ENCODE peak calls at places on chromosomes 3 and 15, in four cellular contexts. F is kidney epithelial cell, P is foreskin fibroblast, H is Caco-2. C is an unnamed sample.
A peak's percentile ranks its signal among the peaks of the same experiment; 100 is the strongest.

GRCh38 chr3:148227534-148227933 is 470.2 kb upstream of the AGTR1 start:
- DNase-seq in F (no peak), P (peak; percentile 26), H (no peak), C (no peak)

GRCh38 chr3:27511724-27512422 is 27.7 kb upstream of the SLC4A7 start:
- DNase-seq in F (no peak), P (no peak), H (no peak), C (no peak)

GRCh38 chr3:102525624-102526023 is 90.8 kb downstream of the ZPLD1 start:
- DNase-seq in F (no peak), P (no peak), H (no peak), C (no peak)

GRCh38 chr3:187705164-187705563 is 2.8 kb upstream of the RTP2 start:
- DNase-seq in F (no peak), P (peak; percentile 32), H (no peak), C (no peak)

GRCh38 chr15:29183071-29183831 is 86.4 kb downstream of the NSMCE3 start:
- DNase-seq in F (no peak), P (peak; percentile 6), H (no peak), C (no peak)

GRCh38 chr3:189325454-189325853 is 153.7 kb downstream of the TPRG1 start:
- DNase-seq in F (no peak), P (no peak), H (no peak), C (no peak)

GRCh38 chr15:43207024-43207423 is 13.8 kb downstream of the EPB42 start:
- DNase-seq in F (no peak), P (no peak), H (no peak), C (no peak)

GRCh38 chr3:197555281-197556261 is at the start of gene BDH1:
- DNase-seq in F (no peak), P (peak; percentile 66), H (peak; percentile 74), C (no peak)

GRCh38 chr3:117322866-117323265 is 613.3 kb downstream of the TUSC7 start:
- DNase-seq in F (no peak), P (peak; percentile 32), H (peak; percentile 17), C (peak; percentile 3)

GRCh38 chr3:135041586-135041985 is 246.5 kb downstream of the EPHB1 start:
- DNase-seq in F (no peak), P (no peak), H (no peak), C (no peak)

GRCh38 chr3:72458365-72458764 is 389.9 kb downstream of the SHQ1 start:
- DNase-seq in F (no peak), P (no peak), H (peak; percentile 64), C (no peak)

GRCh38 chr3:61674595-61674994 is 113.2 kb downstream of the PTPRG start:
- DNase-seq in F (no peak), P (no peak), H (no peak), C (no peak)

GRCh38 chr3:12479919-12480425 is 4.3 kb upstream of the TSEN2 start:
- DNase-seq in F (no peak), P (peak; percentile 76), H (peak; percentile 60), C (no peak)

GRCh38 chr15:81381725-81382124 is 7.7 kb upstream of the TMC3 start:
- DNase-seq in F (no peak), P (no peak), H (no peak), C (no peak)

GRCh38 chr3:113064183-113064582 is 73.4 kb downstream of the GTPBP8 start:
- DNase-seq in F (no peak), P (no peak), H (no peak), C (no peak)

GRCh38 chr3:43028678-43029490 is 49.8 kb downstream of the GASK1A start:
- DNase-seq in F (no peak), P (peak; percentile 6), H (peak; percentile 18), C (no peak)

DNA sequence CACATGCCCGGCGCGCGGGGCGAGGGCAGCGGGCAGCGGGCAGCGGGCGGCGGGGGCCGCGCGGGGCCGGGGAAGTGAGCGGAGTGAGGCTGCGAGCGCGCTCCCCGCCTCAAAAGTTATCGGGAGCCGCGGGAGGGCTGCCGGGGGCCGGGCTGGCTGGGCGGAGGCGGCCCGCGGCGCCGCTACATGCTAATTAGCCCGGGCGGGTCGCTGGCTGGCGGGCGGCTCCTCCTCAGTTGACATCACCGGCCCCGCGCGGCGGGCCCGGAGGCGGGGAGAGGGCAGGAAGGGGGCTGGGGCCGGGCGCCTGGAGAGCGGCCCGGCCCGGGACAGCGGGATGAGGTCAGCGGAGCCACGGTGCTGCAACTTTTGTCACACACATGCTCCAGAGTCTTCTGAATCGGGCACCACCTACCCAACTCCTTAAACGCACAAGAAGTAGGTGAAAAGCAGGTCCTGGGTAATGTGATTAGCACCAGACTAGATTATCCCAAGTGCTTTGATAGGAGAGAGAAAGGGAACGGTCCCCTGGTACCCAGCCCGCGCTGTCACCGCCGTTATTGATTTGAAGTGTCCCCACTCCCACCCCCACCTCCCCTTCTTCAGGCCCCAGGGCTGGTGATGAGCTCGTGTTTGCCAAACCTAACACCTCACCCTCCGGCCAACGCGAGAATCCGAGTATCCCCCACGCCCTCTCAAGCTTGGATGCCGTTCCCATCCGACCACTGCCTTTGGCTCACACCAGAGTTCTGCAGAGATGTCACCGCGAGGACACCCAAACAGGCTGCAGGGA is at the start of gene HEG1:
- DNase-seq in F (no peak), P (peak; percentile 93), H (peak; percentile 90), C (no peak)
- TF ChIP-seq CTCF in F (no peak), P (no peak), H (no peak), C (no peak)

GRCh38 chr3:118401887-118402286 is 632.8 kb downstream of the IGSF11 start:
- DNase-seq in F (no peak), P (no peak), H (no peak), C (no peak)

GRCh38 chr3:118400086-118400485 is 634.6 kb downstream of the IGSF11 start:
- DNase-seq in F (no peak), P (no peak), H (no peak), C (no peak)

GRCh38 chr3:118402971-118403370 is 631.7 kb downstream of the IGSF11 start:
- DNase-seq in F (no peak), P (no peak), H (no peak), C (no peak)

GRCh38 chr3:118400886-118401285 is 633.8 kb downstream of the IGSF11 start:
- DNase-seq in F (no peak), P (no peak), H (no peak), C (no peak)
- H3K4me3 ChIP-seq in F (no peak overlapping the region), P (no peak overlapping the region), H (no peak overlapping the region), C (no peak overlapping the region)

DNA sequence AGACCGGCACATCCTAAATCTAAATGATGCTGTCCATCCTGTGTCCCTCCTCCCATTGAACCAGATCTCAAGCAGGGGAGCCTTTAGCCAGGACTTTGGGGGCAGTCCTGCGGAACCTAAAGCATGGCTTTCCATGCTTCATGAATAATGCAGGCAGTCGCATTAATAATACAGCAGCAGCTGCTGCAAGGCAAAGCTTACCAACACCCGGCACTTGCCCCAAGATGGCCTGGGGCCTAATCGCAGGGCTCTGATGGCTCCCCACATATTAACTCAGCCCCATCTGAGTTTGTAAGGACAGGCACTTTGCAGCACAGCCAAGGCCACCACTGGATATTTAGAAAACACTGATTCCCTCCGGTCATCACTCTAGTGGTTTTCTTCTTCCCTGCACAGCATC is 114.4 kb downstream of the NTRK3 start:
- DNase-seq in F (no peak), P (no peak), H (no peak), C (no peak)
- TF ChIP-seq CTCF in F (no peak), P (no peak), H (no peak), C (no peak)

GRCh38 chr3:149541091-149541491 is 66.6 kb downstream of the TM4SF4 start:
- DNase-seq in F (no peak), P (peak; percentile 58), H (no peak), C (no peak)
- H3K4me3 ChIP-seq in F (peak overlapping the region; percentile 45), P (no peak overlapping the region), H (no peak overlapping the region), C (no peak overlapping the region)

DNA sequence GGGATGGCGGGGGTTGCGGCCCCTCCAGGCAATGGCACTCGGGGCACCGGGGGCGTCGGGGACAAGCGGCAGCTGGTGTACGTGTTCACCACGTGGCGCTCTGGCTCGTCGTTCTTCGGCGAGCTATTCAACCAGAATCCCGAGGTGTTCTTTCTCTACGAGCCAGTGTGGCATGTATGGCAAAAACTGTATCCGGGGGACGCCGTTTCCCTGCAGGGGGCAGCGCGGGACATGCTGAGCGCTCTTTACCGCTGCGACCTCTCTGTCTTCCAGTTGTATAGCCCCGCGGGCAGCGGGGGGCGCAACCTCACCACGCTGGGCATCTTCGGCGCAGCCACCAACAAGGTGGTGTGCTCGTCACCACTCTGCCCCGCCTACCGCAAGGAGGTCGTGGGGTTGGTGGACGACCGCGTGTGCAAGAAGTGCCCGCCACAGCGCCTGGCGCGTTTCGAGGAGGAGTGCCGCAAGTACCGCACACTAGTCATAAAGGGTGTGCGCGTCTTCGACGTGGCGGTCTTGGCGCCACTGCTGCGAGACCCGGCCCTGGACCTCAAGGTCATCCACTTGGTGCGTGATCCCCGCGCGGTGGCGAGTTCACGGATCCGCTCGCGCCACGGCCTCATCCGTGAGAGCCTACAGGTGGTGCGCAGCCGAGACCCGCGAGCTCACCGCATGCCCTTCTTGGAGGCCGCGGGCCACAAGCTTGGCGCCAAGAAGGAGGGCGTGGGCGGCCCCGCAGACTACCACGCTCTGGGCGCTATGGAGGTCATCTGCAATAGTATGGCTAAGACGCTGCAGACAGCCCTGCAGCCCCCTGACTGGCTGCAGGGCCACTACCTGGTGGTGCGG is 1.9 kb downstream of the CHST2 start:
- DNase-seq in F (no peak), P (peak; percentile 94), H (no peak), C (peak; percentile 20)
- TF ChIP-seq CTCF in F (peak; percentile 72), P (peak; percentile 84), H (no peak), C (peak; percentile 74)

GRCh38 chr3:138079901-138080300 is 35.5 kb downstream of the DZIP1L start:
- DNase-seq in F (no peak), P (no peak), H (no peak), C (no peak)

GRCh38 chr3:138082992-138083386 is 32.4 kb downstream of the DZIP1L start:
- DNase-seq in F (no peak), P (peak; percentile 44), H (no peak), C (no peak)

GRCh38 chr3:138081371-138082084 is 33.9 kb downstream of the DZIP1L start:
- DNase-seq in F (no peak), P (peak; percentile 71), H (no peak), C (no peak)

GRCh38 chr3:138084196-138084595 is 31.2 kb downstream of the DZIP1L start:
- DNase-seq in F (no peak), P (no peak), H (no peak), C (no peak)

DNA sequence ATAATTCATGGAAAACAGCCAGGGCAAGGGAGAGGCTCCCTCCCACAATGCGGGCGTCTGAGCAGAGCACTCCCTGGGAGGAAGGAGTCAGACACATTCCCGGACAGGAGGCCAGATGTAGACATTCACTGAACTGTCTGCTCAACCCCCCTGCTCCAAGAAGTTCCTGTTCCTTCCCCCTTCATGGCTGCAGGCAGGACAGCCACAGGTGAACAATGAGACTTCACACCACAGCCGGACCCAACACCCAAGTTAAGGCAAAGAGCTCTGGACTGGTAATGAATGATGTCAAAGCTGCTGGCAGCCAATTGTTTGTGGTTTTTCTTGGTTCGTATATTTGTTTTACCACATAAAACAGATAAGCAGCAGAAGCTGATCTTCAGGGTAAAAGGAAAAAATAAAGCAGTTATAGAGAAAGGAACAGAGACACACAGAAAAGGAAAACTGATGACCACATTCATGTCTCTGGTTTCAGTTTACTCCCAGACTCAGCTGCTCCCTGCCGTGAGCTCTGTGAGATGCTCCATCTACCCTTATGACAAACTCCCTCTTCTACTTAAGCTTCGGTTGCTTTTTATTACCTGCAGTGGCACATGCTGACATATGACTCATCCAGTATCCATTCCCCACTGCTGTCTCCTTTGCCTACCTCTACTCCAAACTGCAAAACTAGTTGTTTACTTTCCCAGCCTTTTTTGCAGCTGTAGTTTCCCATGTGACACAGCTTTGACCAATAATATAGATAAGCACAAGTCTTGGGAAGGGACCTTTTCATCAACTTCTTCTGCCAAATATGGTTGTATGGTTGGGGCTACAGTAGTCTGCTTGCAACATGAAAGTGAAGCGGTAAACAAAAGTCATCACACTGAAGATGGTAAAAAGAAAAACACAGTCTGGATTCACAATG is 33.1 kb downstream of the DZIP1L start:
- DNase-seq in F (peak; percentile 90), P (peak; percentile 81), H (peak; percentile 45), C (no peak)
- H3K4me3 ChIP-seq in F (no peak overlapping the region), P (peak overlapping the region; percentile 23), H (no peak overlapping the region), C (no peak overlapping the region)